ENCODE peak calls at places on chromosome 12, in six cellular contexts. D is bronchial epithelial cell, R is SK-N-SH, G is HCT116, Q is iPS DF 6.9, E is mammary epithelial cell. U is an unnamed sample.

GRCh38 chr12:75553398-75553797 is 42.0 kb upstream of the KRR1 start:
- DNase-seq in E (no peak), D (peak; percentile 43), Q (no peak), R (no peak), G (peak; percentile 32), U (peak; percentile 19)

GRCh38 chr12:100024974-100025555 is 40.3 kb upstream of the ANKS1B start:
- DNase-seq in E (no peak), R (no peak), G (no peak), D (peak; percentile 29), Q (no peak), U (no peak)

GRCh38 chr12:124162151-124163110 is 132.5 kb upstream of the RFLNA start:
- DNase-seq in E (peak; percentile 19), D (peak; percentile 17), R (no peak), G (peak; percentile 6), Q (no peak), U (no peak)

GRCh38 chr12:93134175-93134574 is 205.1 kb upstream of the EEA1 start:
- DNase-seq in D (no peak), R (no peak), G (no peak), E (no peak), Q (no peak), U (no peak)

GRCh38 chr12:124520258-124520657 is 47.2 kb downstream of the NCOR2 start:
- DNase-seq in R (no peak), Q (no peak), G (no peak), E (peak; percentile 87), D (peak; percentile 82), U (no peak)

GRCh38 chr12:113302466-113302865 is 32.4 kb downstream of the SLC8B1 start:
- DNase-seq in E (no peak), D (no peak), Q (no peak), R (no peak), G (no peak), U (no peak)

GRCh38 chr12:43540474-43540873 is 11.5 kb downstream of the ADAMTS20 start:
- DNase-seq in E (no peak), D (peak; percentile 66), G (no peak), Q (no peak), R (no peak), U (no peak)

GRCh38 chr12:66767454-66768002 is 88.7 kb upstream of the GRIP1 start:
- DNase-seq in E (no peak), Q (no peak), D (no peak), G (no peak), R (no peak), U (no peak)

GRCh38 chr12:100138048-100138907 is 4.4 kb downstream of the BLTP3B start:
- DNase-seq in R (no peak), D (peak; percentile 51), Q (no peak), G (no peak), E (peak; percentile 41), U (no peak)

GRCh38 chr12:130633771-130634170 is 82.3 kb downstream of the RIMBP2 start:
- DNase-seq in R (peak; percentile 81), Q (no peak), D (peak; percentile 22), E (no peak), G (no peak), U (no peak)

GRCh38 chr12:67758119-67758873 is 109.8 kb downstream of the DYRK2 start:
- DNase-seq in R (peak; percentile 30), D (no peak), E (no peak), Q (no peak), G (no peak), U (no peak)

GRCh38 chr12:91947459-91947858 is 198.2 kb downstream of the BTG1 start:
- DNase-seq in E (no peak), D (no peak), Q (no peak), G (no peak), R (no peak), U (no peak)

GRCh38 chr12:49827351-49828099 is 688 bp downstream of the NCKAP5L start:
- DNase-seq in D (peak; percentile 16), Q (no peak), R (peak; percentile 85), G (no peak), E (peak; percentile 55), U (no peak)

GRCh38 chr12:106974525-106974924 is 12.4 kb downstream of the MTERF2 start:
- DNase-seq in Q (no peak), D (no peak), R (no peak), E (no peak), G (no peak), U (peak; percentile 58)

GRCh38 chr12:89373772-89374572 is 21.7 kb upstream of the DUSP6 start:
- DNase-seq in D (peak; percentile 86), E (peak; percentile 81), R (no peak), G (no peak), Q (no peak), U (no peak)

GRCh38 chr12:52358575-52359350 is 8.5 kb downstream of the KRT85 start:
- DNase-seq in D (no peak), Q (no peak), R (no peak), E (no peak), G (no peak), U (no peak)

GRCh38 chr12:44431647-44432352 is 444.3 kb downstream of the NELL2 start:
- DNase-seq in E (no peak), R (no peak), D (no peak), Q (no peak), G (no peak), U (no peak)

GRCh38 chr12:109383240-109383639 is 35.5 kb downstream of the MYO1H start:
- DNase-seq in G (no peak), R (no peak), D (no peak), Q (no peak), E (no peak), U (no peak)

GRCh38 chr12:4859478-4860210 is 50.1 kb upstream of the KCNA1 start:
- DNase-seq in G (no peak), Q (no peak), E (no peak), R (no peak), D (no peak), U (no peak)

GRCh38 chr12:120101182-120101581 is 15.4 kb downstream of the RAB35 start:
- DNase-seq in R (peak; percentile 80), D (no peak), E (no peak), G (no peak), Q (no peak), U (no peak)

GRCh38 chr12:61011767-61012423 is 1248.3 kb upstream of the USP15 start:
- DNase-seq in G (no peak), Q (no peak), D (no peak), R (no peak), E (no peak), U (no peak)

DNA sequence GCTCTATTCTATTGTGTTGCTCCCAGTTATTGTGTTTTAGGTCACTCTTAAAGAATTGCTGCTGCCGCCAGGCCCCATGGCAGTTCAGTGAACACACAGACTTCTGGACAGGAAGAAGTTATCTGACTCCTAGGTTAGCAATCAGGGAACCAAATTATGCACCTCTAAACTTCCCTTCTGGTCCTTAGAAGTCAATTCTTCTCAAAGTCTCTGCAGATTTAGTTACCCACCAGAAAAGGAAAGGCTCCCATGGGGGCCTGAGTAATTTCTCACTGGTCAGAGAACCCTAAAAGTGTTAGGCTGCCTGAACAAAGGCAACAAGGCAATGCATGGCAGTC is 10.0 kb downstream of the EMP1 start:
- DNase-seq in R (no peak), D (no peak), G (no peak), Q (no peak), E (no peak), U (no peak)
- H3K36me3 ChIP-seq in R (no peaks in the 10 kb centered on the region), D (no peaks in the 10 kb centered on the region), G (no peaks in the 10 kb centered on the region), Q (no peaks in the 10 kb centered on the region), E (peaks cover 16% of the 10 kb centered on the region), U (no peaks in the 10 kb centered on the region)

GRCh38 chr12:71792599-71792998 is 37.9 kb downstream of the RAB21 start:
- DNase-seq in E (no peak), D (no peak), G (no peak), R (no peak), Q (no peak), U (no peak)

GRCh38 chr12:71795901-71796300 is 41.2 kb downstream of the RAB21 start:
- DNase-seq in Q (no peak), R (no peak), E (no peak), G (no peak), D (no peak), U (no peak)

GRCh38 chr12:71786840-71787239 is 32.2 kb downstream of the RAB21 start:
- DNase-seq in D (no peak), Q (no peak), R (no peak), G (no peak), E (no peak), U (no peak)

GRCh38 chr12:71787574-71787973 is 32.9 kb downstream of the RAB21 start:
- DNase-seq in E (no peak), D (no peak), G (no peak), Q (no peak), R (no peak), U (no peak)

DNA sequence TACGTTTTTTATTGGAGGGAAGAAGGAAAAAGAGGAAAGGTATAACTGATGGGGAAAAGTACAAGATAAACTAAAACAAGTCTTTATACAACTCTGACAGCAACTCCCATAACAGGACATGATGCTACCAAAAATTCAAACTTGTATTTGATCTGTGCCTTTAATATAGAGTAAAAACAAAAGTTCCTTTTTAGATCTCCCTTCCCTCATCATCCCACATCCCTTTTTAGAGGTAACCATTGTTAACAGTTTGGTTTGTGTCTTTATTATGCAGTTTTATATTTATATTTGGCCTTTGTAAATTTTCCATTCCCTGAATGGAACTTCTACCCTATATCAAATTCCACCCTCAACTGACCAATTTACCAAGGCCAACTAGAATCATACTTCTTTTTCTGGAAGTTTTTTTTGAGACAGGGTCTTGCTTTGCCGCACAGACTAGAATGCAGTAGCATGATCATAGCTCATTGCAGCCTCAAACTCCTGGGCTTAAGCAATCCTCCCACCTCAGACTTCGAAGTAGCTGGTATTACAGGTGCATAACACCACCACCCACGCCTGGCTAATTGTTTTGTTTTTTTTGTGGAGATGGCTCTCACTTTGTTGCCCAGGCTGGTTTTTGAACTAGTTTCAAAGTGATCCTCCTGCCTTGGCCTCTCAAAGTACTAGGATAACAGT is 36.9 kb downstream of the RAB21 start:
- DNase-seq in R (no peak), G (no peak), E (no peak), D (no peak), Q (no peak), U (no peak)
- H3K36me3 ChIP-seq in R (peaks cover 33% of the 10 kb centered on the region), G (no peaks in the 10 kb centered on the region), E (peaks cover 5% of the 10 kb centered on the region), D (no peaks in the 10 kb centered on the region), Q (no peaks in the 10 kb centered on the region), U (no peaks in the 10 kb centered on the region)

DNA sequence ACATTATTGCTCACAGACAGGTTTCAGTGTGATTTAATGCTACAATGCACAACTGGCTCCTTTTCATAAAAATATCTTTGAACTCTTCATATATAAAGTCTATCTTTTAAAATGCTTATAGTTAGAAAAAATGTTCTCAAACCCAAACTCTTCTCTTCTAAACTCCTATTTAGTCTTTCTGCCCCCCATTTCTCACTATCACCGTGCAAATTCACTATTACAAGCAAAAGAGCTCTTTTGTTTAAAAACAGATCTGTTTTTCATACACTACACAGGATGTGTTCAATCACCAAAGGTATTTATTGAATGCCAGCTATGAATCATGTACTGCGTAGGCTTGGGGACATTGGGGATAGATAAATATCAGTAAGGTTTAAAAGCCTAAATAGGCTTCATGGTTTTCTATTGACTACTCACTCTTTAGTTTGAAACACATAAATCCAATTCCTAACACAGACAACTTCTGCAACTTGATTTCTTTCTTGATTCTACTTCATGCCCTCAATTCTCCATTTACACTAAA is 692.3 kb downstream of the C12orf50 start:
- DNase-seq in E (no peak), D (no peak), G (no peak), R (no peak), Q (no peak), U (no peak)
- H3K36me3 ChIP-seq in E (no peaks in the 10 kb centered on the region), D (no peaks in the 10 kb centered on the region), G (no peaks in the 10 kb centered on the region), R (no peaks in the 10 kb centered on the region), Q (no peaks in the 10 kb centered on the region), U (no peaks in the 10 kb centered on the region)

DNA sequence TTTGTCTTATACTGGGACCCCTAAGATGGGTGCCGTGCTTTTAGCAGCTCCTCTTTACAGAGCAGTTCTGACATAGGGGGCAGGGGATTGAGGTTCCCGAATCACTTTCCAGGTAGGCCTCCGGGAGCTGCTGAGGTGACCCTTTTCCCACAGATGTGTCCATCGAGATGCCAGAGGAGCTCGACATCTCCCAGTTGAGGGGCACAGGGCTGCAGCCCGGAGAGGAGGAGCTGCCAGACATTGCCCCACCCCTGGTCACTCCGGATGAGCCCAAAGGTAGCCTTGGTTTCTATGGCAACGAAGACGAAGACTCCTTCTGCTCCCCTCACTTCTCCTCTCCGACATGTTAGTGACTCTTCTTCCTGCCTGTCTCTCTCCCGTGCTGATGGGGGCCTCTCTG is 4.3 kb upstream of the TPI1 start:
- DNase-seq in E (no peak), D (no peak), Q (no peak), R (no peak), G (no peak), U (no peak)
- H3K36me3 ChIP-seq in E (peaks cover 15% of the 10 kb centered on the region), D (peaks cover 43% of the 10 kb centered on the region), Q (peaks cover 34% of the 10 kb centered on the region), R (peaks cover 64% of the 10 kb centered on the region), G (peaks cover 46% of the 10 kb centered on the region), U (peaks cover 10% of the 10 kb centered on the region)